ENCODE peak calls at places on chromosome 5, in four cellular contexts. D is H9, W is IMR-90, U is mesendoderm. Y is an unnamed sample.

GRCh38 chr5:387491-388265 is 55.3 kb upstream of the EXOC3 start:
- DNase-seq in U (no peak), D (no peak), W (no peak), Y (no peak)

GRCh38 chr5:61277190-61277589 is 54.9 kb upstream of the ZSWIM6 start:
- DNase-seq in W (peak; percentile 64), U (peak; percentile 78), D (peak; percentile 52), Y (no peak)

GRCh38 chr5:56307714-56308346 is 74.7 kb upstream of the ANKRD55 start:
- DNase-seq in D (no peak), W (no peak), U (no peak), Y (no peak)

GRCh38 chr5:159331099-159331973 is 1.0 kb upstream of the IL12B start:
- DNase-seq in W (peak; percentile 19), U (peak; percentile 64), D (peak; percentile 73), Y (peak; percentile 94)

GRCh38 chr5:32708949-32709348 is 2.2 kb upstream of the NPR3 start:
- DNase-seq in W (no peak), U (peak; percentile 38), D (peak; percentile 56), Y (peak; percentile 53)

GRCh38 chr5:81183811-81184748 is 49.0 kb upstream of the CKMT2 start:
- DNase-seq in W (no peak), D (no peak), U (no peak), Y (no peak)

GRCh38 chr5:43729846-43730478 is 127.0 kb downstream of the NNT start:
- DNase-seq in W (peak; percentile 51), D (no peak), U (peak; percentile 37), Y (no peak)

GRCh38 chr5:151643385-151643784 is 43.3 kb downstream of the SPARC start:
- DNase-seq in U (no peak), W (no peak), D (no peak), Y (no peak)

GRCh38 chr5:122458278-122458872 is 146.3 kb downstream of the SNCAIP start:
- DNase-seq in W (peak; percentile 24), U (peak; percentile 50), D (no peak), Y (no peak)

GRCh38 chr5:122401991-122402710 is 90.1 kb downstream of the SNCAIP start:
- DNase-seq in D (no peak), U (no peak), W (no peak), Y (no peak)

GRCh38 chr5:74179183-74179582 is 461.3 kb downstream of the ENC1 start:
- DNase-seq in D (no peak), W (peak; percentile 97), U (peak; percentile 26), Y (no peak)

GRCh38 chr5:104266161-104266560 is 703.6 kb upstream of the NUDT12 start:
- DNase-seq in D (no peak), U (no peak), W (no peak), Y (no peak)

GRCh38 chr5:107533946-107534876 is 136.5 kb downstream of the EFNA5 start:
- DNase-seq in W (no peak), U (no peak), D (no peak), Y (no peak)

GRCh38 chr5:56426658-56427057 is 193.5 kb upstream of the ANKRD55 start:
- DNase-seq in D (no peak), U (no peak), W (no peak), Y (no peak)

GRCh38 chr5:34682926-34683623 is 26.9 kb downstream of the RAI14 start:
- DNase-seq in D (no peak), W (peak; percentile 52), U (no peak), Y (no peak)

GRCh38 chr5:156479864-156480263 is 152.9 kb downstream of the SGCD start:
- DNase-seq in U (peak; percentile 35), W (peak; percentile 92), D (no peak), Y (no peak)

GRCh38 chr5:68562308-68562707 is 346.8 kb downstream of the PIK3R1 start:
- DNase-seq in W (peak; percentile 44), U (peak; percentile 40), D (no peak), Y (no peak)

GRCh38 chr5:107126341-107126740 is 544.4 kb downstream of the EFNA5 start:
- DNase-seq in D (no peak), W (no peak), U (no peak), Y (no peak)

GRCh38 chr5:154598021-154598420 is 120.0 kb upstream of the HAND1 start:
- DNase-seq in W (no peak), D (no peak), U (no peak), Y (no peak)

GRCh38 chr5:149654282-149654681 is 73.0 kb downstream of the ARHGEF37 start:
- DNase-seq in W (no peak), D (no peak), U (no peak), Y (no peak)

GRCh38 chr5:78795757-78796156 is 147.2 kb upstream of the LHFPL2 start:
- DNase-seq in W (no peak), D (no peak), U (no peak), Y (no peak)

GRCh38 chr5:112848116-112848811 is 12.8 kb upstream of the SRP19 start:
- DNase-seq in W (peak; percentile 78), U (peak; percentile 93), D (peak; percentile 46), Y (no peak)

GRCh38 chr5:77893225-77893860 is 117.2 kb upstream of the TBCA start:
- DNase-seq in D (no peak), U (peak; percentile 70), W (peak; percentile 99), Y (no peak)

GRCh38 chr5:64836786-64837185 is 68.1 kb downstream of the CWC27 start:
- DNase-seq in U (no peak), D (no peak), W (no peak), Y (no peak)

GRCh38 chr5:88677502-88677901 is 205.5 kb downstream of the MEF2C start:
- DNase-seq in W (no peak), D (no peak), U (no peak), Y (no peak)
- H3K27me3 ChIP-seq in W (peaks cover 76% of the 10 kb centered on the region), D (peaks cover 72% of the 10 kb centered on the region), U (peaks cover 53% of the 10 kb centered on the region), Y (peaks cover 67% of the 10 kb centered on the region)

GRCh38 chr5:171826132-171826531 is 40.5 kb downstream of the SMIM23 start:
- DNase-seq in W (peak; percentile 38), D (no peak), U (no peak), Y (no peak)
- H4K5ac ChIP-seq in W (no peak overlapping the region), D (no peak overlapping the region), U (no peak overlapping the region), Y (no peak overlapping the region)

GRCh38 chr5:9572246-9572645 is 26.4 kb upstream of the SEMA5A start:
- DNase-seq in D (no peak), U (no peak), W (no peak), Y (no peak)
- H3K27me3 ChIP-seq in D (no peaks in the 10 kb centered on the region), U (no peaks in the 10 kb centered on the region), W (no peaks in the 10 kb centered on the region), Y (no peaks in the 10 kb centered on the region)

GRCh38 chr5:168940712-168941111 is 360.2 kb downstream of the SLIT3 start:
- DNase-seq in W (no peak), U (no peak), D (no peak), Y (no peak)

GRCh38 chr5:168936511-168936910 is 357.3 kb upstream of the PANK3 start:
- DNase-seq in D (no peak), U (no peak), W (no peak), Y (no peak)

GRCh38 chr5:168939887-168940534 is 360.8 kb upstream of the PANK3 start:
- DNase-seq in U (no peak), W (no peak), D (no peak), Y (no peak)

GRCh38 chr5:168941901-168942300 is 359.0 kb downstream of the SLIT3 start:
- DNase-seq in D (peak; percentile 40), W (no peak), U (peak; percentile 72), Y (no peak)

GRCh38 chr5:168939131-168939530 is 360.0 kb upstream of the PANK3 start:
- DNase-seq in U (no peak), D (no peak), W (no peak), Y (no peak)
- H4K5ac ChIP-seq in U (no peak overlapping the region), D (no peak overlapping the region), W (no peak overlapping the region), Y (no peak overlapping the region)

GRCh38 chr5:55160493-55161209 is 680 bp downstream of the GPX8 start:
- DNase-seq in W (peak; percentile 98), U (peak; percentile 88), D (peak; percentile 50), Y (no peak)

GRCh38 chr5:55149396-55149795 is 10.6 kb upstream of the GPX8 start:
- DNase-seq in D (no peak), W (no peak), U (no peak), Y (no peak)

GRCh38 chr5:55159763-55160492 is at the start of gene GPX8:
- DNase-seq in U (peak; percentile 94), D (peak; percentile 58), W (peak; percentile 92), Y (no peak)

GRCh38 chr5:55151923-55152842 is 7.8 kb upstream of the GPX8 start:
- DNase-seq in U (no peak), W (peak; percentile 84), D (no peak), Y (no peak)

DNA sequence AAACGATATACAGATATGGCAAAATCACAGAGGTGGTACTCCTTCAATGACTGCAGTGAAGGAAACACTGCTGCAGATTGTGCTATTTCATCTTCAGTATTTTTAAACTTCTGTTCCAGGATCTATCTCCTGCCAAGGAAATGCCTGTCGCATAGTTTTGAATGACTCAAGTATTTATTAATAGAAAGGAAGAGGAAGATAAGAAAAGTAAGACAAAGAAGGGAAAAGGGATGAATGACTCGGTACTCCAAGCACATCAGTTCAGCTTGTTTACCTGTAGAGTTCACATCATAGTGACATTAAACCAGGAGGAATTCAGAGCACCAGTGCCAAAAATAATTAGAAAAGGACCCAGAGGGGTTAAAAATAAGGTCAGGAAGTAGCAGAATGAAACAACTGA is 5.1 kb upstream of the GPX8 start:
- DNase-seq in D (no peak), U (no peak), W (peak; percentile 80), Y (no peak)
- H3K27me3 ChIP-seq in D (no peaks in the 10 kb centered on the region), U (no peaks in the 10 kb centered on the region), W (no peaks in the 10 kb centered on the region), Y (no peaks in the 10 kb centered on the region)

DNA sequence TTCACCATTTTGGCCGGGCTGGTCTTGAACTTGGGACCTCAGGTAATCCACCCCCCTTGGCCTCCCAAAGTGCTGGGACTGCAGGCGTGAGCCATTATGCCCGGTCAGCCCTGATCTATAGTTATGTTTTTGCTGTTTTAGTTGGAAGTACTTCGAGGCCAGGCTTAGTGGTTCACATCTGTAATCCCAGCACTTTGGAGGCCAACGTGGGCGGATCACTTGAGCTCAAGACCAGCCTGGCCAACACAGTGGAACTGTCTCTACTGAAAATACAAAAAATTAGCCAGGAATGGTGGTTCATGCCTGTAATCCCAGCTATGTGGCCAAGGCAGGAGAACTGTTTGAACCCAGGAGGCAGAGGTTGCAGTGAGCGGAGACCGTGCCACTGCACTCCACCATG is 2.0 kb downstream of the HSPA9 start:
- DNase-seq in U (no peak), D (no peak), W (no peak), Y (no peak)
- H4K5ac ChIP-seq in U (no peak overlapping the region), D (no peak overlapping the region), W (no peak overlapping the region), Y (no peak overlapping the region)

DNA sequence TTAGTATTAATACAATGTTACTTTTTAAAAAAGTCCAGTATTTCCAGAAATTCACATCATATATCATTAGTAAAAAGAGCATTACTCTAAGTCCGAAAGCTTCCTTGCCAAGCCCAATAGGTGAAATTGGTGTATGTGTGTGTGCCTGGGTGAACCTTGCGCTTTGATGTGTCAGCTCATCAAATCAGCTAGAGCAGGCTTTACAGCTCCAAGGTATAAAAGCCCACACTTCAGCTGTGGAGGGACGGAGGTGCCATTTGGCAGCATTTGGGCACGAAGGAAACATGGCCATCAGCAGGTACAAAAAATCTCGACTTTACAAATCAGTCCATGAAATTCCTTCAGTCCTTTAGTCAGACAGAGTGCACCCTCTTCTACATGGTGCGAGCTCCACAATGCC is 76.5 kb upstream of the IL7R start:
- DNase-seq in W (no peak), U (no peak), D (no peak), Y (no peak)
- H3K27me3 ChIP-seq in W (no peaks in the 10 kb centered on the region), U (no peaks in the 10 kb centered on the region), D (no peaks in the 10 kb centered on the region), Y (no peaks in the 10 kb centered on the region)

Y was measured in H1.